ENCODE peak calls at places on chromosome 10, in eight cellular contexts. N, B, L, S, X, U, O and F are unnamed samples.

GRCh38 chr10:69209787-69210480 is 10.2 kb upstream of the HKDC1 start:
- ATAC-seq in N (no peak), B (peak), L (no peak), S (no peak), X (no peak), U (no peak), O (no peak), F (no peak)

GRCh38 chr10:117762819-117763172 is 220.2 kb downstream of the EMX2 start:
- ATAC-seq in N (no peak), B (no peak), L (no peak), S (no peak), X (peak), U (no peak), O (no peak), F (no peak)

GRCh38 chr10:69479737-69480412 is 28.6 kb downstream of the TSPAN15 start:
- ATAC-seq in N (no peak), B (no peak), L (no peak), S (peak), X (no peak), U (no peak), O (peak), F (peak)

GRCh38 chr10:819816-820215 is 111.7 kb downstream of the LARP4B start:
- ATAC-seq in N (no peak), B (no peak), L (no peak), S (no peak), X (no peak), U (no peak), O (no peak), F (no peak)

GRCh38 chr10:24784923-24785322 is 61.2 kb upstream of the ARHGAP21 start:
- ATAC-seq in N (no peak), B (no peak), L (no peak), S (no peak), X (peak), U (no peak), O (no peak), F (no peak)

GRCh38 chr10:49308881-49309280 is 9.9 kb downstream of the C10orf71 start:
- ATAC-seq in N (no peak), B (no peak), L (no peak), S (no peak), X (peak), U (no peak), O (no peak), F (no peak)

GRCh38 chr10:15426115-15426514 is 55.0 kb upstream of the FAM171A1 start:
- ATAC-seq in N (no peak), B (no peak), L (no peak), S (no peak), X (no peak), U (no peak), O (no peak), F (no peak)

GRCh38 chr10:114282526-114282925 is 43.5 kb downstream of the VWA2 start:
- ATAC-seq in N (no peak), B (no peak), L (no peak), S (no peak), X (no peak), U (no peak), O (no peak), F (no peak)

GRCh38 chr10:5832946-5833345 is 19.7 kb upstream of the GDI2 start:
- ATAC-seq in N (no peak), B (peak), L (no peak), S (no peak), X (no peak), U (peak), O (no peak), F (no peak)

GRCh38 chr10:48708144-48708543 is 23.5 kb downstream of the WDFY4 start:
- ATAC-seq in N (no peak), B (no peak), L (no peak), S (no peak), X (no peak), U (no peak), O (no peak), F (no peak)

GRCh38 chr10:108801775-108802516 is 1121.4 kb downstream of the XPNPEP1 start:
- ATAC-seq in N (no peak), B (no peak), L (no peak), S (no peak), X (no peak), U (no peak), O (no peak), F (no peak)

GRCh38 chr10:50275650-50276235 is 24.4 kb upstream of the ASAH2 start:
- ATAC-seq in N (peak), B (no peak), L (peak), S (peak), X (peak), U (peak), O (peak), F (no peak)

GRCh38 chr10:75021851-75022250 is 89.6 kb upstream of the SAMD8 start:
- ATAC-seq in N (peak), B (peak), L (no peak), S (no peak), X (no peak), U (no peak), O (peak), F (no peak)

GRCh38 chr10:124627851-124628675 is 116.1 kb downstream of the FAM53B start:
- ATAC-seq in N (no peak), B (no peak), L (no peak), S (no peak), X (peak), U (no peak), O (no peak), F (no peak)

GRCh38 chr10:32958085-32958991 is at the start of gene ITGB1:
- ATAC-seq in N (peak), B (peak), L (peak), S (peak), X (peak), U (peak), O (peak), F (peak)
- TF ChIP-seq POLR2AphosphoS5 in N (peak), B (peak), L (no peak), S (peak), X (peak), U (peak), O (peak), F (peak)

DNA sequence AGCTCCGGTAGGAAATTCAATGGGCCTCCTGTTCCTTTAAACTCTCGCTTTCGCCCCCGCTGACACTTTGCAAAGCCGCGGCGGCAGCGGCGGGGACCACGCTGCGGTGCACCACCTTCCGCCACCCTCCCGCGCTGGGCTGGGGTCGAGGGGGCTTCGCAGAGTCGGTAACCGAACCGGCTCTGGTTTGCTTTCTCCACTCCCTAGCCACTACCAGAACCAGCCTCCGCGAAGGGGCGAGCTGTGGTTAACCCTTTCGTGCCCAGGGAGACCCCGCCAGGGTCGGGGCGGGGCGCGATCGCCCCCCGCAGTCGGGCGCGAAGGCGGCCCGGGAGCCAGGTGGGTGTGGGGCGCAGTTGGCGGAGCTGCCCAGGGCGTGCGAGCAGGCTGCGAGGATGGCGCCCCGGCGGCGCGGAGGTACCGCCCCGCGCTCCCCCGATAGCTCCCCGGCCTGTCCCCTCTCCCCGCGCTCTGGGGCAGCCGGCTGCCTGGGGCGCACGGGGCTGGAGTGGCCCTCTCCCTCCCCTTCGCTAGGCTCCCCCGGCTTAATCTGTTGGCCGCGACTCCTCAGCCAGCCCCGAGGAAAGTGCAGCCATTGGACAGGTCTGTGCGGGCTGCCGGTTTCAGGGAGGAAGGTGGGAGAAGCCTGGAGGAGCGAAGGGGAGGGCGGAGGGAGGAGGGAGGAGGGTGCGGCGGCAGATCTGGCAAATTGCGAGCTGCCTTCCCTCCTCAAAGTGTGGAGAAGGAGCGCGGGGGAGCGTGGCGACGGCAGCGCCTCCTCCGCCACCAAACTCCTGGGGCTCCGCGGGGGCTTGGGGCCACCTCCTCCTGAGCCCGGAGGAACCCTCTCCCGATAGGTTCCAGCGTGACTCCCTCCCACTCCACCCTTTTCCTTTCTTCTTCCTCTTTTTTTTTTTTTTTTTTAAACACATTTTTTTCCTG is 483 bp upstream of the PLXDC2 start:
- ATAC-seq in N (peak), B (peak), L (peak), S (peak), X (peak), U (no peak), O (peak), F (peak)
- TF ChIP-seq POLR2AphosphoS5 in N (no peak), B (peak), L (no peak), S (no peak), X (no peak), U (no peak), O (no peak), F (peak)

DNA sequence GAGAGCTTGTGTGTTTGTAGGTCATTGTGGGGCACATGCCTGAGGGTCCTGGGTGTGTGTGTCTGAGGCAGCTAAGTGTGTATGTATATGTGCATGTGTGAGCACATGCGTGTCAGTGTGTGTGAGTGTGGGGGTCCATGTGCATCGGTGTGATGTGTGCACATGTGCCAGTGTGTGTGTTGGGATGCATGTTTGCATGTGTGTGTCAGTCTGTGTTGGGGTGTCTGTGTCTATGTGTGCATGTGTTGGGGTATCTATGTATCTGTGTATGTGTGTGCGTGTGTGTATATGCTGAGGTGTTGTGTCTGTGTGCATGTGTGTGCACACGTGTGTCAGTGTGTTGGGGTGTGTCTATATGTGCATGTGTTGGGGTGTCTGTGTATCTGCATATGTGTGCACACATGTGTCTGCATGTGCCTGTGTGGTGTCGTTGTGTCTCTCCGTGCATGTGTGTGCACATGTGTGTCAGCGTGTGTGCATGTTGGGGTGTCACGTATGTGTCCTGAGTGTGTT is 33.3 kb downstream of the PWWP2B start:
- ATAC-seq in N (no peak), B (no peak), L (no peak), S (no peak), X (no peak), U (no peak), O (no peak), F (no peak)
- TF ChIP-seq POLR2AphosphoS5 in N (no peak), B (no peak), L (no peak), S (no peak), X (no peak), U (no peak), O (no peak), F (no peak)

GRCh38 chr10:103653581-103654020 is 160.1 kb downstream of the NEURL1 start:
- ATAC-seq in N (no peak), B (peak), L (no peak), S (no peak), X (no peak), U (no peak), O (no peak), F (no peak)
- TF ChIP-seq POLR2AphosphoS5 in N (no peak), B (no peak), L (no peak), S (no peak), X (no peak), U (no peak), O (no peak), F (no peak)

GRCh38 chr10:93871805-93872204 is 22.0 kb upstream of the SLC35G1 start:
- ATAC-seq in N (no peak), B (no peak), L (no peak), S (no peak), X (no peak), U (no peak), O (no peak), F (no peak)
- TF ChIP-seq POLR2AphosphoS5 in N (no peak), B (no peak), L (no peak), S (no peak), X (no peak), U (no peak), O (no peak), F (no peak)

GRCh38 chr10:61987951-61988379 is 86.5 kb downstream of the ARID5B start:
- ATAC-seq in N (no peak), B (no peak), L (peak), S (no peak), X (peak), U (no peak), O (no peak), F (no peak)
- TF ChIP-seq POLR2AphosphoS5 in N (no peak), B (no peak), L (peak), S (no peak), X (no peak), U (no peak), O (no peak), F (peak)

DNA sequence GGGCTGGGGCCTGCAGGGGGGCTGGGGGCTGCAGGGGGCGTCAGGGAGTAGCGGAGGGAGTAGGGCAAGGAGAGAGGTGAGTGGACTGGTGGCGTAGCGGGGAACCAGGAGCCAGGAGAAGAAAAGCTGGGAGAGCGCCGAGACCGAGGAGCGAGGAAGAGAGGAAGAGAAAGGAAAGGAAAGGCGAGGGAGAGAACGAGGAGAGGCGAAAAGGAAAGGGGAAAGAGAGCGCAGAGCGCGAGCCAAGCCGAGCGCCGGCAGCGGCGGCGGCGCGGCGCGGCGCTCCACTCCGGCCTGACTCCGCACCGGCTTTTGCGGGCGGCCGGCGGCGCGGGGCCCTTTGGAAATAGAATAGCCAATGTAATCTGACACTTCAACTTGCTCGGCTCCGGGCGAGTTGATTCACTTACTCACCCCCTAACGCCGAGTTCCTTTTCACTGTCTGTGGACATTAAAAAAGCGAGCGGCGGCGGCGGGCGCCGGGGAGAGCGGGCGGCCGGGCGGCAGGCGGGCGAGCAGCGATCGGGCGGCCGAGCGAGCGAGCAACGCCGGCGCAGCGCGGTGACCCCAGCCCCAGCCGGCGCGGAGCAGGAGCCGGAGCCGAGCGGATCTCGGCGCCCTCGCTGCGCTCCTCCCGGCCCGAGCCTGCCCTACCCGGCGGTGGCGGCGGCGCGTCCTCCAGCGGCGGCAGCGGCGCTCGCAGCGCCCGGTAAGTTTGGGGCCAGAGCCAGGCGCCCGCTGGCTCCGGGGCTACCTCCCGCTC is at the start of gene ZMIZ1:
- ATAC-seq in N (peak), B (peak), L (peak), S (peak), X (peak), U (peak), O (peak), F (peak)
- TF ChIP-seq POLR2AphosphoS5 in N (peak), B (peak), L (no peak), S (peak), X (peak), U (peak), O (peak), F (peak)

GRCh38 chr10:119413738-119414611 is 128.5 kb downstream of the RGS10 start:
- ATAC-seq in N (no peak), B (peak), L (no peak), S (peak), X (no peak), U (no peak), O (no peak), F (peak)
- TF ChIP-seq POLR2AphosphoS5 in N (no peak), B (peak), L (no peak), S (no peak), X (no peak), U (no peak), O (no peak), F (no peak)

DNA sequence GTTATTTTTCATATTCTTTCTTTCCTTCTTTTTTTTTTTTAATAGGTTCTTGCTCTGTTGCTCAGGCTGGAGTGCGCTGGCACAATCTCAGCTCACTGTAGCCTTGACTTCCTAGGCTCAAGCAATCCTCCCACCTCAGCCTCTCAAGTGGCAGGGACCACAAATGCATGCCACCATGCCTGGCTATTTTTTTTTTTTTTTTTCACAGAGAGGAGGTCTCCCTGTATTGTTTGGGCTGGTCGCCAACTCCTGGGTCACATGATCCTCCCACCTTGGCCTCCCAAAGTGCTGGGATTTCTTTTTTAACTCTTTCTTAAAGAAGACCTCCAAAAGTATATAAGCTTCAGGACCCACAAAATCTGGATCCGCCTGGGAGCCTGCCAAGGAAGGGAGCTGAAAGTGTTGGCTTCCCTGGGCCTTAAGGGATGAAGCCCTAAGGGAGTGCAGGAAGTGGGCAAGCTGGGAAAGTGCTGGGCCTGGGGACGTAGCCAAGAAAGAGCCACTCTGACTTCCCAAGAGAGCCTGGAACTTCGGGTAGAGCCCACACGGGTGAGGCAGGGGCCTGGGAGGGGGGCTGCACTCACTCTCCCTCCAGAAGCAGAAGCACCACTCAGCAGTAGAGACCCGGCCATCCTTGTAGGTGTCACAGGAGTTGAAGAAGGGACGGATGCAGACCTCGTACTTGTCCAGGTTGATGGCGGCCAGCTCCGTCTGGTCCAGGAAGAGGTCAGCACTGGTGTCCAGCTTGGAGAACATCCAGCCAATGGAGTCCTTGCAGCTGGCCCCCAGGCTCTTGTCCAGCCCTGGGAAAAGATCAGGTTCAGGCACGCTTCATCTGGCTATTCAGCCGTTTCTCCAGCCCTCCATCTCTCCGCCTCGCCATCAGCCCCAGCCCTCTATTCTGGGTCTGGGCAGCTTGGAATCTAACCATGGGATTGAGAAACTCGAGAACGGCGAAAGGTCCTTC is 21.8 kb downstream of the SPOCK2 start:
- ATAC-seq in N (no peak), B (no peak), L (no peak), S (no peak), X (no peak), U (no peak), O (no peak), F (peak)
- TF ChIP-seq POLR2AphosphoS5 in N (no peak), B (no peak), L (no peak), S (no peak), X (no peak), U (no peak), O (no peak), F (peak)

DNA sequence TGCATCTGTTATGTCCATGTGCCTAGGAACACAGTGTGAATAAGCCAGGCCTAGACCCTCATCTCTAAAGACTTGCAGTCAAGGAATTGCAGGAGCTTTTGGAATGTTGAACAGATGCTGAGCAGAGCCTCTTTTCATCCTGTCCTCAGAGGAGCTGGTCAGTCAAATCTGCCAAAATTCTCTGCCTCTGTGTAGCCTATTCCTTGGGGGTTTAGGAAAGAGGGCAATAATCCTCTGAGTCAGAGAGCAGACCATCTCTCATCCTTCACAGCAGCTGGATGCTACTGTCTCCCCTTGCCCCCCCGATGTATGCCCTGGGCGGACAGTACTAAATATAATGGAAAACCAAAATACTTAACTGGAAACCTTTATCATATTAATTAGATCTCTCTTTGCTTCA is 52.6 kb downstream of the BICC1 start:
- ATAC-seq in N (no peak), B (no peak), L (no peak), S (no peak), X (no peak), U (no peak), O (no peak), F (no peak)
- TF ChIP-seq POLR2AphosphoS5 in N (no peak), B (no peak), L (no peak), S (no peak), X (no peak), U (no peak), O (no peak), F (no peak)